ENCODE peak calls at places on chromosomes 7 and 10, in six cellular contexts. U is CD4-positive, alpha-beta memory T cell; F is cardiac muscle cell; N is SJSA1; A is NB4; Y is fibroblast of lung. C is an unnamed sample.

GRCh38 chr7:20113423-20114027 is 103.7 kb downstream of the MACC1 start:
- DNase-seq in U (no peak), F (no peak), N (no peak), A (peak; percentile 49), Y (no peak), C (peak; percentile 50)

GRCh38 chr7:137790828-137791227 is 55.9 kb downstream of the DGKI start:
- DNase-seq in U (no peak), F (no peak), N (no peak), A (no peak), Y (no peak), C (no peak)

GRCh38 chr10:51951601-51952000 is 252.2 kb upstream of the CSTF2T start:
- DNase-seq in U (no peak), F (no peak), N (no peak), A (no peak), Y (no peak), C (no peak)

GRCh38 chr10:42878134-42878820 is 95.7 kb downstream of the BMS1 start:
- DNase-seq in U (no peak), F (no peak), N (no peak), A (no peak), Y (no peak), C (no peak)

GRCh38 chr7:151570366-151570915 is 50.7 kb upstream of the RHEB start:
- DNase-seq in U (no peak), F (no peak), N (no peak), A (peak; percentile 37), Y (no peak), C (no peak)

GRCh38 chr7:51278797-51279196 is 37.8 kb downstream of the COBL start:
- DNase-seq in U (no peak), F (no peak), N (no peak), A (no peak), Y (no peak), C (no peak)

GRCh38 chr10:95501203-95502094 is 59.7 kb downstream of the SORBS1 start:
- DNase-seq in U (no peak), F (peak; percentile 36), N (no peak), A (no peak), Y (no peak), C (no peak)

GRCh38 chr10:80167471-80167870 is 34.9 kb downstream of the PLAC9 start:
- DNase-seq in U (no peak), F (no peak), N (no peak), A (no peak), Y (no peak), C (no peak)

GRCh38 chr7:13577566-13578145 is 411.8 kb downstream of the ETV1 start:
- DNase-seq in U (no peak), F (no peak), N (no peak), A (no peak), Y (peak; percentile 10), C (no peak)

GRCh38 chr10:74406006-74406405 is 255.0 kb downstream of the ADK start:
- DNase-seq in U (no peak), F (no peak), N (no peak), A (no peak), Y (no peak), C (no peak)

GRCh38 chr10:60985946-60986345 is 42.0 kb upstream of the RHOBTB1 start:
- DNase-seq in U (no peak), F (no peak), N (no peak), A (no peak), Y (peak; percentile 32), C (no peak)

GRCh38 chr10:8379906-8380832 is 325.7 kb downstream of the GATA3 start:
- DNase-seq in U (no peak), F (no peak), N (no peak), A (no peak), Y (no peak), C (no peak)

GRCh38 chr10:102948163-102948562 is 30.1 kb downstream of the CNNM2 start:
- DNase-seq in U (no peak), F (no peak), N (no peak), A (no peak), Y (no peak), C (no peak)

GRCh38 chr7:151794508-151795167 is 82.3 kb downstream of the PRKAG2 start:
- DNase-seq in U (no peak), F (no peak), N (no peak), A (no peak), Y (peak; percentile 71), C (no peak)

GRCh38 chr10:3248526-3249255 is 76.1 kb upstream of the PITRM1 start:
- DNase-seq in U (no peak), F (no peak), N (peak; percentile 82), A (no peak), Y (peak; percentile 95), C (no peak)

GRCh38 chr10:79025113-79025832 is 43.5 kb upstream of the ZMIZ1 start:
- DNase-seq in U (peak; percentile 19), F (peak; percentile 71), N (no peak), A (no peak), Y (peak; percentile 6), C (no peak)